ENCODE peak calls at places on chromosomes 16 and 17, in five cellular contexts. P is occipital lobe, N is ovary, X is HT1080, L is NCI-H1105 treated with DMSO at 0.1 percent for 48 hours. K is an unnamed sample.

GRCh38 chr17:7843536-7844291 is 9.7 kb downstream of the KDM6B start:
- DNase-seq in P (peak), L (peak), X (peak), N (peak), K (peak)

GRCh38 chr16:76182092-76182635 is 95.0 kb upstream of the CNTNAP4 start:
- DNase-seq in P (no peak), X (no peak), L (no peak), N (no peak), K (peak)

GRCh38 chr16:3113765-3114479 is 1.5 kb downstream of the ZNF205 start:
- DNase-seq in N (no peak), P (no peak), X (peak), L (no peak), K (no peak)

GRCh38 chr16:50198802-50199410 is 45.8 kb downstream of the TENT4B start:
- DNase-seq in X (no peak), L (peak), P (no peak), N (no peak), K (no peak)

GRCh38 chr17:21288581-21289017 is 4.1 kb downstream of the MAP2K3 start:
- DNase-seq in L (no peak), P (no peak), N (no peak), X (no peak), K (no peak)

GRCh38 chr16:649646-650045 is 481 bp downstream of the WDR90 start:
- DNase-seq in X (no peak), L (no peak), N (no peak), P (no peak), K (no peak)

GRCh38 chr17:65231662-65232335 is 94.6 kb downstream of the RGS9 start:
- DNase-seq in N (no peak), X (peak), L (peak), P (peak), K (peak)

GRCh38 chr16:23957287-23957686 is 121.5 kb downstream of the PRKCB start:
- DNase-seq in P (no peak), L (no peak), N (no peak), X (no peak), K (no peak)

GRCh38 chr16:77788196-77789084 is at the start of gene VAT1L:
- DNase-seq in P (peak), L (peak), N (no peak), X (peak), K (peak)

GRCh38 chr16:50830698-50831097 is 88.8 kb downstream of the CYLD start:
- DNase-seq in X (no peak), N (no peak), P (no peak), L (no peak), K (peak)

GRCh38 chr16:79618712-79619050 is 18.1 kb upstream of the MAF start:
- DNase-seq in N (no peak), L (no peak), P (no peak), X (no peak), K (no peak)

GRCh38 chr16:22933173-22933572 is 119.2 kb downstream of the HS3ST2 start:
- DNase-seq in P (no peak), X (no peak), L (no peak), N (no peak), K (peak)

GRCh38 chr17:65918921-65919546 is 272.9 kb downstream of the CEP112 start:
- DNase-seq in P (no peak), L (no peak), N (no peak), X (no peak), K (no peak)